ENCODE peak calls at places on chromosomes 3 and 15, in nine cellular contexts. One of them, this sample, is unnamed.

GRCh38 chr3:161977063-161977462 is 480.5 kb downstream of the OTOL1 start:
- DNase-seq in AG09319: peak; percentile 14
- DNase-seq in heart left ventricle: no peak
- DNase-seq in WTC11: no peak
- DNase-seq in psoas muscle: no peak
- DNase-seq in hepatocyte: no peak
- DNase-seq in GM13976: no peak
- DNase-seq in ovary: no peak
- DNase-seq in endothelial cell: no peak
- DNase-seq in this sample: no peak

GRCh38 chr15:80953953-80954778 is 35.5 kb downstream of the MESD start:
- DNase-seq in AG09319: no peak
- DNase-seq in heart left ventricle: no peak
- DNase-seq in WTC11: no peak
- DNase-seq in psoas muscle: no peak
- DNase-seq in hepatocyte: no peak
- DNase-seq in GM13976: no peak
- DNase-seq in ovary: no peak
- DNase-seq in endothelial cell: no peak
- DNase-seq in this sample: no peak

GRCh38 chr3:4284865-4285264 is 18.3 kb upstream of the SETMAR start:
- DNase-seq in AG09319: no peak
- DNase-seq in heart left ventricle: no peak
- DNase-seq in WTC11: no peak
- DNase-seq in psoas muscle: no peak
- DNase-seq in hepatocyte: no peak
- DNase-seq in GM13976: no peak
- DNase-seq in ovary: no peak
- DNase-seq in endothelial cell: no peak
- DNase-seq in this sample: no peak

GRCh38 chr3:27357665-27358258 is 11.4 kb downstream of the NEK10 start:
- DNase-seq in AG09319: no peak
- DNase-seq in heart left ventricle: peak; percentile 27
- DNase-seq in WTC11: peak; percentile 61
- DNase-seq in psoas muscle: no peak
- DNase-seq in hepatocyte: peak; percentile 72
- DNase-seq in GM13976: peak; percentile 31
- DNase-seq in ovary: no peak
- DNase-seq in endothelial cell: peak; percentile 72
- DNase-seq in this sample: peak; percentile 48

GRCh38 chr15:93019971-93020370 is 69.0 kb downstream of the RGMA start:
- DNase-seq in AG09319: no peak
- DNase-seq in heart left ventricle: no peak
- DNase-seq in WTC11: no peak
- DNase-seq in psoas muscle: no peak
- DNase-seq in hepatocyte: no peak
- DNase-seq in GM13976: no peak
- DNase-seq in ovary: no peak
- DNase-seq in endothelial cell: no peak
- DNase-seq in this sample: no peak

GRCh38 chr3:142337994-142338393 is 109.8 kb downstream of the XRN1 start:
- DNase-seq in AG09319: no peak
- DNase-seq in heart left ventricle: no peak
- DNase-seq in WTC11: no peak
- DNase-seq in psoas muscle: no peak
- DNase-seq in hepatocyte: no peak
- DNase-seq in GM13976: no peak
- DNase-seq in ovary: no peak
- DNase-seq in endothelial cell: no peak
- DNase-seq in this sample: no peak

GRCh38 chr3:131216340-131216739 is 165.2 kb upstream of the NUDT16 start:
- DNase-seq in AG09319: no peak
- DNase-seq in heart left ventricle: no peak
- DNase-seq in WTC11: no peak
- DNase-seq in psoas muscle: no peak
- DNase-seq in hepatocyte: peak; percentile 19
- DNase-seq in GM13976: no peak
- DNase-seq in ovary: no peak
- DNase-seq in endothelial cell: no peak
- DNase-seq in this sample: no peak

GRCh38 chr3:100106094-100106493 is 8.2 kb downstream of the FILIP1L start:
- DNase-seq in AG09319: no peak
- DNase-seq in heart left ventricle: no peak
- DNase-seq in WTC11: no peak
- DNase-seq in psoas muscle: no peak
- DNase-seq in hepatocyte: no peak
- DNase-seq in GM13976: no peak
- DNase-seq in ovary: no peak
- DNase-seq in endothelial cell: no peak
- DNase-seq in this sample: no peak

GRCh38 chr15:32669870-32670623 is 28.5 kb downstream of the SCG5 start:
- DNase-seq in AG09319: peak; percentile 90
- DNase-seq in heart left ventricle: no peak
- DNase-seq in WTC11: no peak
- DNase-seq in psoas muscle: no peak
- DNase-seq in hepatocyte: peak; percentile 23
- DNase-seq in GM13976: no peak
- DNase-seq in ovary: no peak
- DNase-seq in endothelial cell: no peak
- DNase-seq in this sample: no peak

GRCh38 chr3:191686626-191687025 is 225.7 kb downstream of the PYDC2 start:
- DNase-seq in AG09319: no peak
- DNase-seq in heart left ventricle: no peak
- DNase-seq in WTC11: no peak
- DNase-seq in psoas muscle: no peak
- DNase-seq in hepatocyte: no peak
- DNase-seq in GM13976: no peak
- DNase-seq in ovary: no peak
- DNase-seq in endothelial cell: no peak
- DNase-seq in this sample: no peak

GRCh38 chr3:155252535-155252934 is 40.9 kb downstream of the STRIT1 start:
- DNase-seq in AG09319: no peak
- DNase-seq in heart left ventricle: no peak
- DNase-seq in WTC11: no peak
- DNase-seq in psoas muscle: no peak
- DNase-seq in hepatocyte: no peak
- DNase-seq in GM13976: no peak
- DNase-seq in ovary: no peak
- DNase-seq in endothelial cell: no peak
- DNase-seq in this sample: no peak

GRCh38 chr3:125192190-125193035 is 20.1 kb downstream of the SLC12A8 start:
- DNase-seq in AG09319: no peak
- DNase-seq in heart left ventricle: no peak
- DNase-seq in WTC11: peak; percentile 55
- DNase-seq in psoas muscle: no peak
- DNase-seq in hepatocyte: peak; percentile 31
- DNase-seq in GM13976: peak; percentile 80
- DNase-seq in ovary: no peak
- DNase-seq in endothelial cell: peak; percentile 41
- DNase-seq in this sample: peak; percentile 80

GRCh38 chr15:44311136-44311535 is 22.6 kb downstream of the GOLM2 start:
- DNase-seq in AG09319: no peak
- DNase-seq in heart left ventricle: no peak
- DNase-seq in WTC11: no peak
- DNase-seq in psoas muscle: no peak
- DNase-seq in hepatocyte: no peak
- DNase-seq in GM13976: no peak
- DNase-seq in ovary: no peak
- DNase-seq in endothelial cell: no peak
- DNase-seq in this sample: no peak

GRCh38 chr3:73413619-73414018 is 211.1 kb downstream of the PDZRN3 start:
- DNase-seq in AG09319: no peak
- DNase-seq in heart left ventricle: no peak
- DNase-seq in WTC11: no peak
- DNase-seq in psoas muscle: no peak
- DNase-seq in hepatocyte: no peak
- DNase-seq in GM13976: no peak
- DNase-seq in ovary: no peak
- DNase-seq in endothelial cell: no peak
- DNase-seq in this sample: no peak

GRCh38 chr3:139121513-139122220 is 77.0 kb upstream of the PRR23C start:
- DNase-seq in AG09319: no peak
- DNase-seq in heart left ventricle: no peak
- DNase-seq in WTC11: no peak
- DNase-seq in psoas muscle: no peak
- DNase-seq in hepatocyte: peak; percentile 63
- DNase-seq in GM13976: no peak
- DNase-seq in ovary: no peak
- DNase-seq in endothelial cell: no peak
- DNase-seq in this sample: no peak

GRCh38 chr3:18223591-18224338 is 201.4 kb downstream of the SATB1 start:
- DNase-seq in AG09319: no peak
- DNase-seq in heart left ventricle: no peak
- DNase-seq in WTC11: no peak
- DNase-seq in psoas muscle: no peak
- DNase-seq in hepatocyte: no peak
- DNase-seq in GM13976: peak; percentile 38
- DNase-seq in ovary: no peak
- DNase-seq in endothelial cell: no peak
- DNase-seq in this sample: peak; percentile 49

GRCh38 chr3:98602078-98602678 is 8.8 kb upstream of the CPOX start:
- DNase-seq in AG09319: no peak
- DNase-seq in heart left ventricle: peak; percentile 41
- DNase-seq in WTC11: no peak
- DNase-seq in psoas muscle: no peak
- DNase-seq in hepatocyte: peak; percentile 75
- DNase-seq in GM13976: peak; percentile 52
- DNase-seq in ovary: no peak
- DNase-seq in endothelial cell: peak; percentile 19
- DNase-seq in this sample: peak; percentile 53
- TF ChIP-seq CTCF in AG09319: peak; percentile 77
- TF ChIP-seq CTCF in heart left ventricle: peak; percentile 77
- TF ChIP-seq CTCF in WTC11: peak; percentile 43
- TF ChIP-seq CTCF in psoas muscle: peak; percentile 74
- TF ChIP-seq CTCF in hepatocyte: peak; percentile 89
- TF ChIP-seq CTCF in GM13976: peak; percentile 66
- TF ChIP-seq CTCF in ovary: no peak
- TF ChIP-seq CTCF in endothelial cell: peak; percentile 72
- TF ChIP-seq CTCF in this sample: peak; percentile 81

DNA sequence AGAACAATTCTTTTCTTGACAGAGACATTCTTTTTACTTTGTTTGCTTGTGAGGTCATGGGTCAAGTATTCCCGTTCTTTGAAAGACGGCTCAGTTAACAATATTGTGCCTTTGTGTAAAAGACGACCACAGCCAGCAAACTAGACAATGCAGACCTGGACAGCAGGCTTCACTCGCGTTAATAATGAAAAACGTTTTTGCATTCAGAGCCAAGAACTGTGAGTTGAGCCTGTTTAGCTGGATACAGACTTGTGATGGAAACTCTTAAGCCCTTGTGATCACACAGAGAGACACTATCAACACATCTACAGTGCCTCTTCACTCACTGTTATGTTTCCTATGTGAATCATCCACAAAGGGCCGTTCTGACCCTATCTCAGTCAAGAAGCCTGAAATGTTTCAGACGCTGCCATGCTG is 37.3 kb upstream of the CMTM7 start:
- DNase-seq in AG09319: no peak
- DNase-seq in heart left ventricle: no peak
- DNase-seq in WTC11: no peak
- DNase-seq in psoas muscle: no peak
- DNase-seq in hepatocyte: peak; percentile 58
- DNase-seq in GM13976: no peak
- DNase-seq in ovary: no peak
- DNase-seq in endothelial cell: no peak
- DNase-seq in this sample: no peak
- TF ChIP-seq CTCF in AG09319: no peak
- TF ChIP-seq CTCF in heart left ventricle: no peak
- TF ChIP-seq CTCF in WTC11: no peak
- TF ChIP-seq CTCF in psoas muscle: no peak
- TF ChIP-seq CTCF in hepatocyte: no peak
- TF ChIP-seq CTCF in GM13976: no peak
- TF ChIP-seq CTCF in ovary: no peak
- TF ChIP-seq CTCF in endothelial cell: no peak
- TF ChIP-seq CTCF in this sample: no peak

GRCh38 chr3:159872374-159873109 is 116.1 kb upstream of the IL12A start:
- DNase-seq in AG09319: no peak
- DNase-seq in heart left ventricle: no peak
- DNase-seq in WTC11: no peak
- DNase-seq in psoas muscle: no peak
- DNase-seq in hepatocyte: no peak
- DNase-seq in GM13976: no peak
- DNase-seq in ovary: no peak
- DNase-seq in endothelial cell: no peak
- DNase-seq in this sample: no peak
- TF ChIP-seq CTCF in AG09319: no peak
- TF ChIP-seq CTCF in heart left ventricle: no peak
- TF ChIP-seq CTCF in WTC11: no peak
- TF ChIP-seq CTCF in psoas muscle: peak; percentile 28
- TF ChIP-seq CTCF in hepatocyte: no peak
- TF ChIP-seq CTCF in GM13976: no peak
- TF ChIP-seq CTCF in ovary: no peak
- TF ChIP-seq CTCF in endothelial cell: no peak
- TF ChIP-seq CTCF in this sample: no peak

GRCh38 chr15:79294075-79294474 is 11.6 kb downstream of the ANKRD34C start:
- DNase-seq in AG09319: no peak
- DNase-seq in heart left ventricle: no peak
- DNase-seq in WTC11: peak; percentile 13
- DNase-seq in psoas muscle: no peak
- DNase-seq in hepatocyte: no peak
- DNase-seq in GM13976: no peak
- DNase-seq in ovary: no peak
- DNase-seq in endothelial cell: no peak
- DNase-seq in this sample: no peak

GRCh38 chr15:79299836-79300235 is 11.1 kb upstream of the TMED3 start:
- DNase-seq in AG09319: no peak
- DNase-seq in heart left ventricle: no peak
- DNase-seq in WTC11: no peak
- DNase-seq in psoas muscle: no peak
- DNase-seq in hepatocyte: no peak
- DNase-seq in GM13976: no peak
- DNase-seq in ovary: no peak
- DNase-seq in endothelial cell: no peak
- DNase-seq in this sample: no peak

GRCh38 chr15:79290642-79291275 is 8.2 kb downstream of the ANKRD34C start:
- DNase-seq in AG09319: no peak
- DNase-seq in heart left ventricle: no peak
- DNase-seq in WTC11: no peak
- DNase-seq in psoas muscle: no peak
- DNase-seq in hepatocyte: no peak
- DNase-seq in GM13976: no peak
- DNase-seq in ovary: no peak
- DNase-seq in endothelial cell: no peak
- DNase-seq in this sample: no peak

GRCh38 chr15:79292011-79292410 is 9.5 kb downstream of the ANKRD34C start:
- DNase-seq in AG09319: no peak
- DNase-seq in heart left ventricle: no peak
- DNase-seq in WTC11: no peak
- DNase-seq in psoas muscle: no peak
- DNase-seq in hepatocyte: no peak
- DNase-seq in GM13976: no peak
- DNase-seq in ovary: no peak
- DNase-seq in endothelial cell: no peak
- DNase-seq in this sample: no peak

DNA sequence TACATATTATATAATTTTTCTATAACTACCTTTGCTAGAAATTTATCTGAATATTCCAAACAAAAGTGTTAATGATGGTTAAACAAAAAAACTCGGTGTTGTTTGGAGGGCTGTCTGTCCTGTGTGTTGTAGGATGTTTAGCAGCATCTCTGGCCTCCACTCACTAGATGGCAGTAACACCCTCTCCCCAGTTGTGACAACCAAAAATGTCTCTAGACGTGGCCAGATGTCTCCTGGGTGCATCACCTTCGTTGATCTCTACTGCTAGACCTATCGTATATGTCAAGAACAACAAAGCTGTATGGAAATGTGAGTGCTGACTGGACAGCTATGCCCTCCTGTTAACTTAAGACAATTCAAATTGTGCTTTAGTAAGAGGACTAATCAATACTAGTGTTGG is 14.1 kb downstream of the ANKRD34C start:
- DNase-seq in AG09319: no peak
- DNase-seq in heart left ventricle: no peak
- DNase-seq in WTC11: no peak
- DNase-seq in psoas muscle: no peak
- DNase-seq in hepatocyte: no peak
- DNase-seq in GM13976: no peak
- DNase-seq in ovary: no peak
- DNase-seq in endothelial cell: no peak
- DNase-seq in this sample: no peak
- TF ChIP-seq CTCF in AG09319: no peak
- TF ChIP-seq CTCF in heart left ventricle: no peak
- TF ChIP-seq CTCF in WTC11: no peak
- TF ChIP-seq CTCF in psoas muscle: no peak
- TF ChIP-seq CTCF in hepatocyte: no peak
- TF ChIP-seq CTCF in GM13976: no peak
- TF ChIP-seq CTCF in ovary: no peak
- TF ChIP-seq CTCF in endothelial cell: no peak
- TF ChIP-seq CTCF in this sample: no peak

This sample was measured in GM10248.